ENCODE peak calls at places on chromosomes 7 and 10, in ten cellular contexts. One of them, this sample, is unnamed.

GRCh38 chr7:57638651-57639050 is 188.7 kb downstream of the ZNF716 start:
- DNase-seq in ecto neural progenitor cell: no peak
- DNase-seq in WERI-Rb-1: no peak
- DNase-seq in stimulated activated CD4-positive, alpha-beta T cell treated with anti-CD3 and anti-CD28 coated beads, Interleukin-15, amount 100 ng/mL, for 24 hours: no peak
- DNase-seq in anterior cingulate cortex: no peak
- DNase-seq in aorta: no peak
- DNase-seq in putamen: no peak
- DNase-seq in IMR-90: no peak
- DNase-seq in cardiac fibroblast: no peak
- DNase-seq in endothelial cell: no peak
- DNase-seq in this sample: no peak

GRCh38 chr10:66209025-66209424 is 716.8 kb upstream of the LRRTM3 start:
- DNase-seq in ecto neural progenitor cell: no peak
- DNase-seq in WERI-Rb-1: no peak
- DNase-seq in stimulated activated CD4-positive, alpha-beta T cell treated with anti-CD3 and anti-CD28 coated beads, Interleukin-15, amount 100 ng/mL, for 24 hours: no peak
- DNase-seq in anterior cingulate cortex: no peak
- DNase-seq in aorta: no peak
- DNase-seq in putamen: no peak
- DNase-seq in IMR-90: no peak
- DNase-seq in cardiac fibroblast: peak
- DNase-seq in endothelial cell: no peak
- DNase-seq in this sample: no peak

GRCh38 chr10:92689663-92690210 is at the start of gene HHEX:
- DNase-seq in ecto neural progenitor cell: peak
- DNase-seq in WERI-Rb-1: peak
- DNase-seq in stimulated activated CD4-positive, alpha-beta T cell treated with anti-CD3 and anti-CD28 coated beads, Interleukin-15, amount 100 ng/mL, for 24 hours: peak
- DNase-seq in anterior cingulate cortex: no peak
- DNase-seq in aorta: peak
- DNase-seq in putamen: peak
- DNase-seq in IMR-90: peak
- DNase-seq in cardiac fibroblast: peak
- DNase-seq in endothelial cell: peak
- DNase-seq in this sample: peak

GRCh38 chr10:95394161-95394880 is 103.5 kb upstream of the PDLIM1 start:
- DNase-seq in ecto neural progenitor cell: no peak
- DNase-seq in WERI-Rb-1: peak
- DNase-seq in stimulated activated CD4-positive, alpha-beta T cell treated with anti-CD3 and anti-CD28 coated beads, Interleukin-15, amount 100 ng/mL, for 24 hours: peak
- DNase-seq in anterior cingulate cortex: no peak
- DNase-seq in aorta: no peak
- DNase-seq in putamen: no peak
- DNase-seq in IMR-90: no peak
- DNase-seq in cardiac fibroblast: no peak
- DNase-seq in endothelial cell: no peak
- DNase-seq in this sample: peak

GRCh38 chr10:95542761-95543160 is 18.4 kb downstream of the SORBS1 start:
- DNase-seq in ecto neural progenitor cell: no peak
- DNase-seq in WERI-Rb-1: no peak
- DNase-seq in stimulated activated CD4-positive, alpha-beta T cell treated with anti-CD3 and anti-CD28 coated beads, Interleukin-15, amount 100 ng/mL, for 24 hours: no peak
- DNase-seq in anterior cingulate cortex: no peak
- DNase-seq in aorta: no peak
- DNase-seq in putamen: no peak
- DNase-seq in IMR-90: no peak
- DNase-seq in cardiac fibroblast: no peak
- DNase-seq in endothelial cell: no peak
- DNase-seq in this sample: no peak

GRCh38 chr7:159197066-159197975 is 52.7 kb upstream of the VIPR2 start:
- DNase-seq in ecto neural progenitor cell: no peak
- DNase-seq in WERI-Rb-1: no peak
- DNase-seq in stimulated activated CD4-positive, alpha-beta T cell treated with anti-CD3 and anti-CD28 coated beads, Interleukin-15, amount 100 ng/mL, for 24 hours: peak
- DNase-seq in anterior cingulate cortex: no peak
- DNase-seq in aorta: no peak
- DNase-seq in putamen: no peak
- DNase-seq in IMR-90: no peak
- DNase-seq in cardiac fibroblast: peak
- DNase-seq in endothelial cell: no peak
- DNase-seq in this sample: no peak

GRCh38 chr10:19929466-19930140 is 113.4 kb downstream of the PLXDC2 start:
- DNase-seq in ecto neural progenitor cell: no peak
- DNase-seq in WERI-Rb-1: no peak
- DNase-seq in stimulated activated CD4-positive, alpha-beta T cell treated with anti-CD3 and anti-CD28 coated beads, Interleukin-15, amount 100 ng/mL, for 24 hours: no peak
- DNase-seq in anterior cingulate cortex: no peak
- DNase-seq in aorta: no peak
- DNase-seq in putamen: no peak
- DNase-seq in IMR-90: peak
- DNase-seq in cardiac fibroblast: peak
- DNase-seq in endothelial cell: no peak
- DNase-seq in this sample: no peak

GRCh38 chr10:79316671-79317431 is 30.4 kb upstream of the PPIF start:
- DNase-seq in ecto neural progenitor cell: no peak
- DNase-seq in WERI-Rb-1: no peak
- DNase-seq in stimulated activated CD4-positive, alpha-beta T cell treated with anti-CD3 and anti-CD28 coated beads, Interleukin-15, amount 100 ng/mL, for 24 hours: peak
- DNase-seq in anterior cingulate cortex: no peak
- DNase-seq in aorta: no peak
- DNase-seq in putamen: no peak
- DNase-seq in IMR-90: peak
- DNase-seq in cardiac fibroblast: peak
- DNase-seq in endothelial cell: no peak
- DNase-seq in this sample: peak

GRCh38 chr7:22214000-22214399 is 143.0 kb downstream of the RAPGEF5 start:
- DNase-seq in ecto neural progenitor cell: no peak
- DNase-seq in WERI-Rb-1: no peak
- DNase-seq in stimulated activated CD4-positive, alpha-beta T cell treated with anti-CD3 and anti-CD28 coated beads, Interleukin-15, amount 100 ng/mL, for 24 hours: no peak
- DNase-seq in anterior cingulate cortex: no peak
- DNase-seq in aorta: no peak
- DNase-seq in putamen: no peak
- DNase-seq in IMR-90: no peak
- DNase-seq in cardiac fibroblast: no peak
- DNase-seq in endothelial cell: peak
- DNase-seq in this sample: no peak

GRCh38 chr7:24290004-24290641 is 6.1 kb downstream of the NPY start:
- DNase-seq in ecto neural progenitor cell: no peak
- DNase-seq in WERI-Rb-1: peak
- DNase-seq in stimulated activated CD4-positive, alpha-beta T cell treated with anti-CD3 and anti-CD28 coated beads, Interleukin-15, amount 100 ng/mL, for 24 hours: peak
- DNase-seq in anterior cingulate cortex: no peak
- DNase-seq in aorta: no peak
- DNase-seq in putamen: peak
- DNase-seq in IMR-90: peak
- DNase-seq in cardiac fibroblast: peak
- DNase-seq in endothelial cell: peak
- DNase-seq in this sample: peak

This sample was measured in NCI-H82.